ENCODE peak calls at places on chromosome 2, in eight cellular contexts. M is SK-N-SH; A is HepG2; D is ascending aorta; K is heart left ventricle; S is IMR-90; B is CD8-positive, alpha-beta T cell; F is BJ. C is an unnamed sample.
A peak's percentile ranks its signal among the peaks of the same experiment; 100 is the strongest.

GRCh38 chr2:3751281-3751680 is 47.9 kb downstream of the DCDC2C start:
- DNase-seq in B (no peak), F (no peak), A (no peak), K (no peak), S (no peak), M (no peak), D (no peak), C (no peak)

GRCh38 chr2:135607561-135607960 is 76.3 kb downstream of the R3HDM1 start:
- DNase-seq in K (no peak), F (no peak), M (no peak), D (no peak), B (no peak), A (peak; percentile 6), S (peak; percentile 23), C (no peak)

GRCh38 chr2:40404500-40404899 is 47.4 kb downstream of the SLC8A1 start:
- DNase-seq in D (no peak), S (no peak), B (no peak), K (no peak), A (no peak), M (no peak), F (no peak), C (no peak)

GRCh38 chr2:232574674-232575403 is 24.4 kb downstream of the EIF4E2 start:
- DNase-seq in F (no peak), M (no peak), K (no peak), D (no peak), A (peak; percentile 90), S (peak; percentile 83), B (no peak), C (peak; percentile 74)

GRCh38 chr2:72137498-72138010 is 10.1 kb downstream of the CYP26B1 start:
- DNase-seq in S (peak; percentile 18), F (no peak), K (peak; percentile 56), A (peak; percentile 58), B (peak; percentile 54), M (peak; percentile 87), D (no peak), C (peak; percentile 28)

GRCh38 chr2:137206064-137206463 is 440.7 kb downstream of the THSD7B start:
- DNase-seq in B (no peak), K (no peak), A (no peak), M (no peak), F (no peak), S (no peak), D (no peak), C (peak; percentile 71)

GRCh38 chr2:121479882-121480522 is 50.7 kb upstream of the RNU4ATAC start:
- DNase-seq in M (peak; percentile 26), F (no peak), D (no peak), S (no peak), A (no peak), K (no peak), B (no peak), C (peak; percentile 40)

GRCh38 chr2:229410946-229411345 is 139.9 kb upstream of the PID1 start:
- DNase-seq in A (no peak), K (no peak), S (no peak), F (no peak), B (no peak), M (no peak), D (no peak), C (peak; percentile 69)

GRCh38 chr2:6083131-6083530 is 390.9 kb downstream of the SOX11 start:
- DNase-seq in A (no peak), D (no peak), B (no peak), S (no peak), F (no peak), M (no peak), K (no peak), C (no peak)

GRCh38 chr2:195636890-195637289 is 20.1 kb upstream of the SLC39A10 start:
- DNase-seq in K (no peak), M (no peak), A (no peak), B (no peak), D (no peak), S (peak; percentile 25), F (no peak), C (peak; percentile 56)

GRCh38 chr2:205786976-205787375 is 104.7 kb downstream of the NRP2 start:
- DNase-seq in S (no peak), B (no peak), A (peak; percentile 63), K (no peak), D (no peak), F (no peak), M (no peak), C (no peak)

GRCh38 chr2:19312949-19313348 is 45.5 kb downstream of the OSR1 start:
- DNase-seq in K (no peak), A (peak; percentile 51), F (no peak), S (peak; percentile 56), M (peak; percentile 28), D (no peak), B (no peak), C (peak; percentile 50)

GRCh38 chr2:88146590-88146989 is 18.7 kb upstream of the FABP1 start:
- DNase-seq in F (no peak), K (no peak), D (no peak), A (no peak), S (no peak), B (no peak), M (no peak), C (no peak)

GRCh38 chr2:62347563-62348270 is 151.8 kb downstream of the B3GNT2 start:
- DNase-seq in B (no peak), K (no peak), M (no peak), D (no peak), F (no peak), S (no peak), A (no peak), C (no peak)

GRCh38 chr2:206851511-206851910 is 86.1 kb downstream of the FASTKD2 start:
- DNase-seq in A (no peak), B (no peak), M (no peak), S (no peak), K (no peak), F (no peak), D (no peak), C (no peak)

GRCh38 chr2:104848526-104848925 is 5.4 kb upstream of the POU3F3 start:
- DNase-seq in M (no peak), F (no peak), A (no peak), D (no peak), K (no peak), B (no peak), S (no peak), C (peak; percentile 3)

GRCh38 chr2:223465793-223466192 is 136.4 kb downstream of the SCG2 start:
- DNase-seq in M (no peak), D (peak; percentile 69), F (peak; percentile 93), S (peak; percentile 96), A (no peak), K (peak; percentile 54), B (no peak), C (peak; percentile 95)

GRCh38 chr2:95277246-95277906 is 3.1 kb downstream of the PROM2 start:
- DNase-seq in S (no peak), D (no peak), K (no peak), F (no peak), B (no peak), A (peak; percentile 12), M (no peak), C (peak; percentile 57)

GRCh38 chr2:187138240-187138639 is 289.3 kb upstream of the ZSWIM2 start:
- DNase-seq in A (peak; percentile 37), D (no peak), K (peak; percentile 36), B (no peak), S (peak; percentile 21), F (no peak), M (peak; percentile 3), C (peak; percentile 23)

GRCh38 chr2:42339191-42339912 is 21.7 kb downstream of the COX7A2L start:
- DNase-seq in M (peak; percentile 46), S (no peak), D (no peak), F (no peak), B (no peak), A (peak; percentile 50), K (no peak), C (no peak)
- H3K36me3 ChIP-seq in M (peaks cover 31% of the 10 kb centered on the region), S (peaks cover 37% of the 10 kb centered on the region), D (peaks cover 29% of the 10 kb centered on the region), F (peaks cover 16% of the 10 kb centered on the region), B (peaks cover 4% of the 10 kb centered on the region), A (no peaks in the 10 kb centered on the region), K (no peaks in the 10 kb centered on the region), C (peaks cover 3% of the 10 kb centered on the region)

DNA sequence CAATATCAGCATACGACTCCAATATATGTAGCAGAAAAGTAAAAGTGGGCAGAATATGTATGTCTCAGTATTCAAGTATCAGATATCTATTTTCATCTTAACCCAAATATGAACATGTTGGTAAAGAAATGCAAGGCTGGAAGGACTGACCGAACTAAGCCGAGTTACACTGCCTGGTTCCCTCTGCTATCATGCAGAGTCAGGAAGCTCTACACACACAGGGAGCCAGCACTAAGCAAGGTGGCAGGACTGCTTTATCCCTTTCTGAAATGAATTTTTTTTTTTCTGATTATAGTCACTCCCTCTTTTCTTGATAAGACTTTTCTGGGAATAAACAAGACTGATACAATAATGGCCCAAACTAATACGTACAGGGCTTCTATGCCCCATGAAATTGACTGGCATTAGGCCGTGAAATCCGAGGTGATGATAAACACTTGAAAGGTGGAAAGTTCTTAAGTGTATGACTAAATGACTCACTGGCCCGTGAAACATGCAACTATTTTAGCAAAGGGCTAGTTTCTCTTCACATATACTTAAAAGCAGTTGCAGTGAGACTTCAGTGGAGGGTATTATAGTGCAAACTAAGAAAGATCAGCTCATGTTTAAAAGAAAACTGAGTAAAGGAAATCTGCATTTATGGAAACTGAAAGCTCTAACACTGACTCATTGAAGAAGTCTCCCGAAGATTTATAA is 14.9 kb downstream of the DPP4 start:
- DNase-seq in M (no peak), K (no peak), S (peak; percentile 42), A (no peak), B (no peak), D (no peak), F (no peak), C (peak; percentile 71)
- H3K4me3 ChIP-seq in M (no peak overlapping the region), K (no peak overlapping the region), S (no peak overlapping the region), A (no peak overlapping the region), B (no peak overlapping the region), D (no peak overlapping the region), F (no peak overlapping the region), C (no peak overlapping the region)

DNA sequence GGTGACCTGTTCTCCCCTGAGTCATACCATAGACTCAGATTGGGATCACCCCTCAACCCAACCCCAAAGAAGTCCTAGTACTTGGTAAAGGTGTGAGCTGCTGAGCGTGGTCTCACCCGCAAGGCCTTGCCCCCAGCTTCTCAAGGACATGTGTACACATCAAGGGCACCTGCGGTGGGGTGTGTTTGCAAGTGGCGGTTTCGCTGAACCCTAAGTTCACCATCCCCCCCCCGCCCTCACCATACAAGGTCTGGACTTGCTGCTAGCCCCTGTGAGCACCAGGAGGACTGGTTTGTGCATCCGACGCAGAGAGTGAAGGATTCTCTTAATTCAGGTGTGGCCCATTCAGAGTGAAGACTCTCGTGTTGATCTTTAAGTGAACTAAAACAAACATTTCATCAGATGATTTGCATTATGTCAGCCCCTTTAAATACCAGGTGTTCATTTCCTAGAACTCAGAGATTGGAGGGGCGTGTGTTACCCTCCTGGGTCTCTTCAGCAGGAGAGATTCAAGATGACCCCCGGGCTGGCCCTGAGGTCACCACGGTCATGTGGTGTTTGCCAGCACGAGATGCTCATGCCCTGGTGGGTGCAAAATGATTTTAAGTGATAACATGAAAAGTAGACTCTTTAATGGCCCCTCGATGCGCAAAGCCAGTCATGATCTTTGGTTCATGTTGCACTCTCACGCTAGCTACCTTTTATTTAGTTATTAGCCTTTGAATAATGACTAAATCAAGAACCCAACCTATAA is 27.8 kb downstream of the MTERF4 start:
- DNase-seq in M (no peak), D (no peak), S (no peak), B (no peak), A (no peak), K (no peak), F (no peak), C (no peak)
- H3K36me3 ChIP-seq in M (no peaks in the 10 kb centered on the region), D (peaks cover 65% of the 10 kb centered on the region), S (peaks cover 34% of the 10 kb centered on the region), B (peaks cover 15% of the 10 kb centered on the region), A (peaks cover 4% of the 10 kb centered on the region), K (no peaks in the 10 kb centered on the region), F (peaks cover 3% of the 10 kb centered on the region), C (no peaks in the 10 kb centered on the region)

DNA sequence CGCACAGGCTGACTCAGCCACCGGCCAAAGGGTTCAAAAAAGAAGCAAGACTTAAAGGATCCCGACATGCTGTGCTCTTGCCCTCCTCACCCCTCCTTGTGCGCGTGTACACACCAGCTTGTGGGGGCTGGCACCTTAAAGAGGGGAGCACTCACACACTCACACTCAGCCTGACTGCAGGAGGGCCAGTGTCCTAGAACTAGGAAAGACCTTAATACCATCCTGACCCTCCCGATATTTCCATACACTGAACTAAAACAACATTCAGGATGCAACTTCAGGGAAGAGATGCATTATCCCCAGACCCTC is 5.6 kb downstream of the PKDCC start:
- DNase-seq in B (no peak), F (no peak), M (no peak), S (no peak), A (no peak), D (no peak), K (no peak), C (no peak)
- H3K4me3 ChIP-seq in B (no peak overlapping the region), F (no peak overlapping the region), M (no peak overlapping the region), S (no peak overlapping the region), A (no peak overlapping the region), D (peak overlapping the region; percentile 97), K (no peak overlapping the region), C (no peak overlapping the region)